ENCODE peak calls at places on chromosomes 12 and 14, in ten cellular contexts. O is psoas muscle, J is GM10248, H is A549, B is SK-N-SH, F is lower lobe of right lung, X is endothelial cell, V is nephron progenitor cell, M is HFFc6, P is epithelial cell of esophagus. C is an unnamed sample.
A peak's percentile ranks its signal among the peaks of the same experiment; 100 is the strongest.

GRCh38 chr12:54352022-54352531 is 12.2 kb downstream of the GPR84 start:
- DNase-seq in P (no peak), B (peak; percentile 65), O (peak; percentile 86), H (no peak), V (peak; percentile 80), F (peak; percentile 71), M (peak; percentile 26), X (no peak), J (no peak), C (peak; percentile 71)

GRCh38 chr14:26687438-26687837 is 89.6 kb upstream of the NOVA1 start:
- DNase-seq in H (no peak), B (no peak), X (no peak), M (no peak), V (no peak), P (no peak), F (no peak), O (no peak), J (no peak), C (no peak)

GRCh38 chr12:46452061-46452615 is 79.6 kb upstream of the SLC38A2 start:
- DNase-seq in B (no peak), M (peak; percentile 63), V (no peak), X (no peak), O (no peak), J (no peak), H (no peak), F (no peak), P (peak; percentile 71), C (no peak)

GRCh38 chr14:22375321-22375930 is 213.6 kb downstream of the DAD1 start:
- DNase-seq in O (no peak), P (peak; percentile 75), X (peak; percentile 38), J (peak; percentile 24), M (peak; percentile 46), V (peak; percentile 12), F (no peak), B (peak; percentile 21), H (peak; percentile 21), C (no peak)

GRCh38 chr14:61478971-61479473 is 157.6 kb downstream of the PRKCH start:
- DNase-seq in F (no peak), X (no peak), V (no peak), P (no peak), O (no peak), J (no peak), B (no peak), H (no peak), M (no peak), C (no peak)

GRCh38 chr12:39764944-39765560 is 145.4 kb upstream of the ABCD2 start:
- DNase-seq in X (no peak), V (no peak), O (no peak), J (peak; percentile 15), F (no peak), H (peak; percentile 28), M (peak; percentile 18), B (peak; percentile 39), P (peak; percentile 60), C (no peak)

GRCh38 chr14:101761881-101762529 is 496 bp downstream of the PPP2R5C start:
- DNase-seq in M (no peak), B (peak; percentile 80), H (peak; percentile 57), J (peak; percentile 48), F (peak; percentile 71), O (no peak), X (peak; percentile 36), V (no peak), P (peak; percentile 14), C (peak; percentile 51)

GRCh38 chr14:51926449-51926848 is 62.9 kb upstream of the RTRAF start:
- DNase-seq in O (no peak), V (no peak), M (no peak), P (no peak), B (no peak), F (no peak), J (no peak), X (no peak), H (no peak), C (no peak)

GRCh38 chr12:1305063-1305434 is 289.3 kb downstream of the FBXL14 start:
- DNase-seq in F (no peak), B (no peak), M (no peak), H (no peak), J (no peak), X (no peak), O (no peak), P (no peak), V (no peak), C (no peak)

GRCh38 chr12:52007158-52007921 is 594 bp downstream of the TAMALIN start:
- DNase-seq in O (peak; percentile 72), H (no peak), J (peak; percentile 64), F (peak; percentile 70), M (no peak), V (no peak), P (no peak), X (no peak), B (no peak), C (peak; percentile 74)

GRCh38 chr12:24111101-24111500 is 161.6 kb upstream of the SOX5 start:
- DNase-seq in O (no peak), M (no peak), J (no peak), V (no peak), P (peak; percentile 73), B (no peak), F (no peak), H (no peak), X (no peak), C (no peak)

GRCh38 chr12:24109381-24110039 is 160.0 kb upstream of the SOX5 start:
- DNase-seq in F (no peak), P (peak; percentile 40), H (no peak), O (no peak), X (no peak), V (no peak), B (peak; percentile 35), J (peak; percentile 46), M (no peak), C (no peak)

GRCh38 chr12:24118675-24119074 is 169.2 kb upstream of the SOX5 start:
- DNase-seq in P (peak; percentile 2), B (no peak), J (no peak), F (no peak), M (no peak), X (no peak), H (no peak), V (no peak), O (no peak), C (no peak)

GRCh38 chr12:24111591-24111990 is 162.1 kb upstream of the SOX5 start:
- DNase-seq in F (no peak), J (no peak), V (no peak), O (no peak), X (no peak), H (no peak), P (peak; percentile 11), M (no peak), B (no peak), C (no peak)

DNA sequence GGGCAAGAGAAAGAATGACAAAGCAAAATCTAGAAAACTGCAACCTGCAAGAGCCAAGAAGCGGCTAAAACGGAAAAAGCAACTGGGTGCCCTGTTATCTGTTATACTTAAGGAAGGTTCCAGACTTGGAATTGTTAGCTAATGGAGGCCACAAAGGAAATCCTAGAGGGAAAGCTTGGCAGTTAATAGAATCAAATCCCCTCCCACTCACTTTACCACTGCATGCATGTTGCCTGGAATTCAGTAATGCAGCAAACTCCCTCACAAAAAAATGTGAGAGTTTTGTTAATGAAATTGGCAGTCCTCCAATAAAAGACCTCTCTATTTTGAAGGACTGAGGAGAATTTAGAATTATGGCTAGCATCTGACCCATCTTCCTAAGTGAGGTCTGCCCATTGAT is 164.2 kb upstream of the SOX5 start:
- DNase-seq in J (no peak), P (no peak), O (no peak), V (no peak), M (no peak), B (no peak), H (no peak), X (no peak), F (no peak), C (no peak)
- TF ChIP-seq CTCF in J (no peak), P (no peak), O (no peak), V (no peak), M (no peak), B (no peak), H (no peak), X (no peak), F (no peak), C (no peak)

DNA sequence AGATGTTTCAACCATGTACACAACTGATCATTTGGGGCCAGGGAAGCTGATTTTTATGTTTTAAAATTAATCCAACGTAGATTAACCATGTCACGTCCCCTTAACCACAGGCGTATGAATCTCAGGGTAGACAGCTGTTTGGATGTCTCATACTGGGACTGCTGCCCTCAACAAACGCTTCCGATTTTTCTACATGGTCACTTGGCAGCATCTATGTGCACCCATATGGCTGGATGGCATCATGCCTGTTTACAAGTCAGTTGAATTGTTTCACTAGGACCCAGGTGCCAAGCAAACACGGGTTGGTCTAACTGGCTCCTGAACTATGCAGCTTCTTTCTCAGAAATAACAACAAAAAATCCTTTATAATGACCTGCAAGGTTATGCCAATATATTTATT is 393.8 kb downstream of the NPAS3 start:
- DNase-seq in M (no peak), P (no peak), O (no peak), X (no peak), J (no peak), V (no peak), F (no peak), H (no peak), B (no peak), C (no peak)
- TF ChIP-seq CTCF in M (no peak), P (no peak), O (no peak), X (no peak), J (no peak), V (no peak), F (no peak), H (no peak), B (no peak), C (no peak)

GRCh38 chr14:86153480-86153879 is 623.5 kb downstream of the FLRT2 start:
- DNase-seq in J (no peak), X (no peak), H (no peak), O (no peak), P (no peak), V (no peak), B (no peak), F (no peak), M (no peak), C (no peak)
- TF ChIP-seq CTCF in J (no peak), X (peak; percentile 43), H (no peak), O (no peak), P (no peak), V (peak; percentile 43), B (peak; percentile 43), F (no peak), M (peak; percentile 40), C (no peak)

GRCh38 chr14:73280903-73281302 is 43.6 kb downstream of the PAPLN start:
- DNase-seq in O (no peak), H (no peak), P (no peak), V (no peak), F (no peak), X (no peak), M (no peak), J (no peak), B (no peak), C (no peak)

GRCh38 chr14:73285979-73286378 is 48.7 kb downstream of the PAPLN start:
- DNase-seq in O (no peak), F (no peak), X (no peak), H (no peak), M (no peak), B (no peak), P (no peak), J (no peak), V (no peak), C (no peak)

GRCh38 chr14:73287071-73287470 is 49.8 kb downstream of the PAPLN start:
- DNase-seq in P (no peak), H (no peak), F (no peak), O (no peak), J (no peak), B (no peak), V (no peak), M (no peak), X (no peak), C (no peak)

GRCh38 chr14:73286598-73286997 is 49.3 kb downstream of the PAPLN start:
- DNase-seq in X (no peak), B (no peak), P (no peak), V (no peak), O (no peak), J (no peak), F (no peak), H (no peak), M (no peak), C (no peak)

GRCh38 chr14:73283592-73284379 is 46.5 kb downstream of the PAPLN start:
- DNase-seq in M (peak; percentile 10), H (no peak), O (no peak), F (no peak), V (peak; percentile 25), P (peak; percentile 42), J (no peak), B (no peak), X (no peak), C (no peak)
- TF ChIP-seq CTCF in M (peak; percentile 27), H (peak; percentile 43), O (no peak), F (no peak), V (peak; percentile 20), P (peak; percentile 48), J (no peak), B (peak; percentile 17), X (no peak), C (no peak)

C was measured in heart left ventricle.